ENCODE peak calls at places on chromosomes 4 and X, in seven cellular contexts. S, W, K, T, U, V and O are unnamed samples.

GRCh38 chrX:30735839-30736238 is 82.6 kb downstream of the GK start:
- DNase-seq in W (peak; percentile 52), T (peak; percentile 69), K (no peak), S (peak; percentile 66), V (peak; percentile 15), U (peak; percentile 23), O (peak; percentile 2)

GRCh38 chrX:83336464-83336863 is 171.6 kb upstream of the POU3F4 start:
- DNase-seq in U (no peak), K (no peak), T (no peak), V (no peak), S (no peak), W (no peak), O (no peak)

GRCh38 chr4:102616661-102617060 is 115.5 kb downstream of the NFKB1 start:
- DNase-seq in T (no peak), K (no peak), W (no peak), U (no peak), S (peak; percentile 51), V (no peak), O (no peak)

GRCh38 chr4:26992657-26993361 is 132.2 kb downstream of the STIM2 start:
- DNase-seq in W (peak; percentile 66), V (no peak), T (no peak), U (peak; percentile 48), S (no peak), K (no peak), O (peak; percentile 46)

GRCh38 chr4:75004755-75005668 is 72.1 kb downstream of the PARM1 start:
- DNase-seq in W (no peak), S (no peak), V (peak; percentile 34), K (peak; percentile 88), T (no peak), U (no peak), O (no peak)

GRCh38 chrX:1592128-1592862 is 891 bp downstream of the AKAP17A start:
- DNase-seq in S (no peak), T (no peak), V (no peak), U (no peak), K (no peak), W (peak; percentile 55), O (no peak)

GRCh38 chrX:108735680-108736508 is 469 bp downstream of the IRS4 start:
- DNase-seq in U (no peak), S (peak; percentile 49), T (no peak), W (peak; percentile 32), V (no peak), K (no peak), O (no peak)

GRCh38 chr4:153222162-153222789 is 18.0 kb downstream of the TRIM2 start:
- DNase-seq in U (peak; percentile 73), W (peak; percentile 92), T (no peak), V (peak; percentile 39), K (peak; percentile 74), S (peak; percentile 91), O (peak; percentile 59)

GRCh38 chr4:1604706-1605205 is 79.4 kb downstream of the FAM53A start:
- DNase-seq in V (no peak), K (peak; percentile 34), W (no peak), U (no peak), S (no peak), T (no peak), O (no peak)

GRCh38 chr4:24557036-24558022 is 27.0 kb downstream of the DHX15 start:
- DNase-seq in S (no peak), V (no peak), U (no peak), W (peak; percentile 56), K (no peak), T (no peak), O (no peak)

GRCh38 chr4:8908206-8908893 is 36.7 kb upstream of the HMX1 start:
- DNase-seq in W (no peak), S (no peak), U (peak; percentile 7), V (no peak), T (no peak), K (peak; percentile 35), O (no peak)

GRCh38 chr4:78143634-78144033 is 86.5 kb downstream of the FRAS1 start:
- DNase-seq in T (no peak), U (no peak), S (no peak), W (no peak), K (no peak), V (no peak), O (no peak)

GRCh38 chrX:3803713-3804112 is 90.3 kb upstream of the PRKX start:
- DNase-seq in V (no peak), U (no peak), T (no peak), S (no peak), K (no peak), W (no peak), O (no peak)

GRCh38 chr4:125013891-125014290 is 300.9 kb upstream of the FAT4 start:
- DNase-seq in W (peak; percentile 11), T (no peak), U (no peak), K (no peak), S (no peak), V (no peak), O (no peak)

GRCh38 chrX:57286507-57287251 is at the start of gene FAAH2:
- DNase-seq in K (peak; percentile 21), V (no peak), W (no peak), T (peak; percentile 70), S (peak; percentile 73), U (no peak), O (no peak)

GRCh38 chr4:148162554-148162953 is 279.7 kb downstream of the NR3C2 start:
- DNase-seq in S (no peak), T (no peak), K (no peak), W (no peak), V (no peak), U (no peak), O (no peak)

GRCh38 chr4:148163011-148163410 is 279.2 kb downstream of the NR3C2 start:
- DNase-seq in W (no peak), T (no peak), K (no peak), S (no peak), U (no peak), V (no peak), O (no peak)

GRCh38 chr4:148161601-148162000 is 280.6 kb downstream of the NR3C2 start:
- DNase-seq in V (no peak), S (no peak), K (no peak), U (no peak), T (no peak), W (no peak), O (no peak)

GRCh38 chr4:148164529-148164928 is 277.7 kb downstream of the NR3C2 start:
- DNase-seq in V (no peak), W (no peak), K (no peak), U (no peak), S (no peak), T (no peak), O (no peak)

DNA sequence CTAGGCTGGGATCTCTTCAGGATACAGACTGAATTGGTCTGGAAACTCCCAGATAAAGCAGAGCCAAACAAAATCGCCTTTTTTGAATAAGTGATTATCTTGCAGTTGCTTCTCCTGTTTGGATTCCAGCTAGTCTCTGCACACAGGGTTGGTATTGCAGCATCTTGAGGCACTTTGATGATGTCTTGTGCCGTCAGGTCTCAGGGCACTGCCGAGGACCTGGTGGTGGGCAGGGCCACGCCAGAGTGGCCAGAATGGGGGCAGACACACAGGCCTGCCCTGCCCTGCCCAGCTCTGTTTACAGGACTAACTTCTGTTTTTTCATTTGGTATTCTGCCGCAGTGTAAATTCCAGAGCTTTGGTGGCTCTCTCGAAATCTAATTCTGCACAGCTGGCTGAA is 276.1 kb downstream of the NR3C2 start:
- DNase-seq in V (no peak), U (no peak), S (no peak), W (peak; percentile 48), T (no peak), K (no peak), O (no peak)
- H3K27ac ChIP-seq in V (peak overlapping the region; percentile 61), U (no peak overlapping the region), S (no peak overlapping the region), W (no peak overlapping the region), T (peak overlapping the region; percentile 68), K (no peak overlapping the region), O (no peak overlapping the region)

GRCh38 chr4:81722229-81722900 is 250.7 kb upstream of the RASGEF1B start:
- DNase-seq in V (no peak), U (no peak), W (no peak), S (peak; percentile 85), T (no peak), K (no peak), O (no peak)
- H3K4me3 ChIP-seq in V (no peak overlapping the region), U (no peak overlapping the region), W (no peak overlapping the region), S (no peak overlapping the region), T (no peak overlapping the region), K (no peak overlapping the region), O (no peak overlapping the region)

DNA sequence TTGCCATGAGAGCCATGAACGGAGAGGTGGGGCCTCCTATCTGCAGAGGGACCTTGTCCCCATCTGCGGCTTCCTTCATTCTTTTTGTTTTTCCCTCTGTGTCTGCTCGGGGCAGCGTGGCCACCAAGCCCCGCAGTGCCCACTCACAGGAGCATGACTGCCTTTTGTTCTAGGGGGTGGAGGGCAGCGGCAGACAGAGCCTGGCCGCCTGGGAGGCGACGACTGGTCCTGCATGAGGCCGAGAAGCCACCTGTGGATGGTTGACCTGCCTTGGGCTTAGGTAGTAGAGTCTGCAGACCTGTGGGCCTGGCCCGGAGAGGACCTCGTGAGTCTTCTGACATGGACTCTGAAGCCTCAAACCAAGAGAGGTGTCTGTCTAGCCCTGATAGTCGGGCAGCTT is 1.4 kb downstream of the RBM3 start:
- DNase-seq in W (no peak), T (no peak), V (no peak), U (no peak), S (no peak), K (no peak), O (no peak)
- H3K27ac ChIP-seq in W (no peak overlapping the region), T (peak overlapping the region; percentile 98), V (peak overlapping the region; percentile 99), U (peak overlapping the region; percentile 98), S (no peak overlapping the region), K (peak overlapping the region; percentile 94), O (no peak overlapping the region)

GRCh38 chrX:154531626-154532025 is 15.0 kb downstream of the G6PD start:
- DNase-seq in T (no peak), S (no peak), W (peak; percentile 38), U (no peak), K (no peak), V (no peak), O (no peak)

GRCh38 chrX:154525606-154526490 is 9.8 kb upstream of the FAM3A start:
- DNase-seq in K (no peak), S (no peak), W (no peak), U (no peak), T (no peak), V (no peak), O (no peak)

GRCh38 chrX:154529206-154529612 is 13.2 kb upstream of the FAM3A start:
- DNase-seq in S (no peak), W (no peak), T (no peak), K (peak; percentile 49), U (no peak), V (no peak), O (no peak)

GRCh38 chrX:154530286-154530685 is 14.3 kb upstream of the FAM3A start:
- DNase-seq in V (no peak), W (no peak), S (no peak), U (no peak), K (no peak), T (no peak), O (no peak)

DNA sequence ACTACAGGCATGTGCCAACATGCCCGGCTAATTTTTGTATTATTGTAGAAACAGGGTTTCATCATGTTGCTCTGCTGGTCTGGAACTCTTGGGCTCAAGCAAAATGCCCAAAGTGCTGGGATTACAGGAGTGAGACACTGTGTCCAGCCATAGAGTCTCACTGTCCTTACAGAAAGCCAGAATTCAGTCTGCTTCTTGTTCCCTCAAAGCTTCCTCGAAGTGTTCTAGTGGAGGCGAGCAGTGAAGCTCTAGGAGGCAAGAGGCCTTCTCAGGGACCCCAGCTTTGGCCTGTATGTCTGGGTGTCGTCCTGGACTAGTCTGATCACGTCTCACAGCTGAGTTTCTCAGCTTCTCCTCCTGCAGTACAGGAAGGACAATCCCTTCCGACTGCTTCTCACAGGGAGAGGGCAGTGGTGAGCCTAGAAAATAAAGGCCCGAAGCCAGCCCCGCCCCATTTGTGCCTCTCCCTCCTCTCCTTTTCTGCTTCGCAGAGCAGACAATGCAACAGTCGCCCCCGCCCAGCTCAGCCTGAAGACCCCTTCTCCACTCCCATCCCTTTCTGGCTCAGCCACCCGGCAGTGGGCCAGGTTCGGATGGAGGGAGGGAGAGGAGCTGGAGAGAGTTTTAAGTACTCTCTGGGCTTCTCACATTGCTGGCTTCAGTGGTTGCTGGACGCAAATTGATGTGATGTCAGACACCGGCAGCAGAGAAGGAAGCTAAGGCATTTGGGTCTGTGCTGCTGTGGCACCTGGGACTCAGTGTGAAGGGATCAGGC is 11.1 kb upstream of the FAM3A start:
- DNase-seq in T (peak; percentile 76), V (peak; percentile 78), S (peak; percentile 88), U (peak; percentile 82), K (peak; percentile 85), W (peak; percentile 83), O (no peak)
- H3K4me3 ChIP-seq in T (no peak overlapping the region), V (peak overlapping the region; percentile 57), S (peak overlapping the region; percentile 33), U (no peak overlapping the region), K (peak overlapping the region; percentile 45), W (peak overlapping the region; percentile 65), O (no peak overlapping the region)